ENCODE peak calls at places on chromosomes 3 and 15, in eight cellular contexts. Q, A, E, T, O, Y, K and F are unnamed samples.

GRCh38 chr3:45084361-45084760 is 58.3 kb downstream of the CLEC3B start:
- DNase-seq in Q (no peak), A (no peak), E (no peak), T (no peak), O (no peak), Y (no peak), K (no peak), F (no peak)

GRCh38 chr3:156751461-156752025 is 74.6 kb upstream of the LEKR1 start:
- DNase-seq in Q (peak), A (peak), E (peak), T (no peak), O (no peak), Y (peak), K (no peak), F (peak)

GRCh38 chr15:100252779-100253417 is 88.9 kb downstream of the ADAMTS17 start:
- DNase-seq in Q (no peak), A (no peak), E (no peak), T (no peak), O (no peak), Y (no peak), K (peak), F (no peak)

GRCh38 chr15:73800662-73801345 is 47.7 kb upstream of the INSYN1 start:
- DNase-seq in Q (peak), A (peak), E (no peak), T (peak), O (no peak), Y (peak), K (peak), F (peak)

GRCh38 chr3:6779140-6779539 is 81.8 kb upstream of the GRM7 start:
- DNase-seq in Q (no peak), A (no peak), E (no peak), T (no peak), O (peak), Y (no peak), K (no peak), F (no peak)

GRCh38 chr3:183826448-183826847 is 1.1 kb upstream of the MAP6D1 start:
- DNase-seq in Q (no peak), A (no peak), E (no peak), T (peak), O (no peak), Y (no peak), K (peak), F (no peak)

GRCh38 chr3:188303286-188303799 is 149.4 kb downstream of the LPP start:
- DNase-seq in Q (no peak), A (no peak), E (no peak), T (no peak), O (no peak), Y (no peak), K (no peak), F (no peak)

GRCh38 chr15:67547836-67548531 is 5.5 kb downstream of the MAP2K5 start:
- DNase-seq in Q (no peak), A (peak), E (no peak), T (no peak), O (no peak), Y (peak), K (no peak), F (no peak)

GRCh38 chr3:47444103-47444502 is 31.6 kb downstream of the SCAP start:
- DNase-seq in Q (no peak), A (peak), E (no peak), T (no peak), O (no peak), Y (peak), K (no peak), F (no peak)

GRCh38 chr15:83285979-83286553 is 1.6 kb upstream of the BNC1 start:
- DNase-seq in Q (peak), A (peak), E (no peak), T (no peak), O (no peak), Y (peak), K (no peak), F (peak)

GRCh38 chr15:25616471-25616870 is 177.6 kb upstream of the UBE3A start:
- DNase-seq in Q (no peak), A (no peak), E (no peak), T (no peak), O (no peak), Y (no peak), K (no peak), F (no peak)

GRCh38 chr15:84681822-84682221 is 23.8 kb upstream of the NMB start:
- DNase-seq in Q (no peak), A (no peak), E (no peak), T (no peak), O (no peak), Y (peak), K (no peak), F (peak)

GRCh38 chr15:73881539-73882320 is 8.4 kb downstream of the TBC1D21 start:
- DNase-seq in Q (no peak), A (no peak), E (no peak), T (no peak), O (no peak), Y (no peak), K (no peak), F (no peak)

GRCh38 chr3:37862712-37863551 is 1.3 kb downstream of the CTDSPL start:
- DNase-seq in Q (no peak), A (peak), E (no peak), T (no peak), O (no peak), Y (peak), K (no peak), F (no peak)

GRCh38 chr3:187262360-187262759 is 29.2 kb downstream of the MASP1 start:
- DNase-seq in Q (no peak), A (no peak), E (no peak), T (no peak), O (no peak), Y (no peak), K (no peak), F (no peak)

GRCh38 chr3:187263270-187263669 is 28.3 kb downstream of the MASP1 start:
- DNase-seq in Q (no peak), A (peak), E (no peak), T (no peak), O (no peak), Y (peak), K (no peak), F (no peak)

GRCh38 chr3:187264946-187265345 is 26.6 kb downstream of the MASP1 start:
- DNase-seq in Q (no peak), A (peak), E (no peak), T (no peak), O (no peak), Y (peak), K (no peak), F (no peak)

GRCh38 chr3:187265461-187265955 is 26.0 kb downstream of the MASP1 start:
- DNase-seq in Q (no peak), A (no peak), E (no peak), T (no peak), O (no peak), Y (no peak), K (no peak), F (no peak)

DNA sequence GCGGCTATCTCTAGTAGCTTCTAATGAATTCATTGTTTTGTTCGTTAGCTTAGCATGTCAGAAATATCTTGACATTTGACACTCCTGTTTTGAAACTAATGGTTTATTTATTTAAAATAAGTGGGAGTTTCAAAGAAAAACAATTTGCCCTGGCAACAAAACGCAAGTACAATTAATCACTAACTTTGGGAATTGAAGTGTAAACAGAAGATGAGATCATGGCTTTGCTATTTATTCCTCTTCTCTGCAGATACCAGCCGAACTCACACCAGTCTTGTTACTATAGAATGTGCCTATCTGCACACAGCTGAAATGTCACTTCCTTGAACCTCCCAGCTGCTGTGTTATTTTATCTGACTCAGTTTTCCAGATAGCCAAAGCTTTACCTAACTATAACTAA is 27.5 kb downstream of the MASP1 start:
- DNase-seq in Q (peak), A (peak), E (no peak), T (no peak), O (no peak), Y (peak), K (no peak), F (no peak)
- H3K4me3 ChIP-seq in Q (no peak), A (no peak), E (no peak), T (no peak), O (no peak), Y (no peak), K (no peak), F (no peak)

DNA sequence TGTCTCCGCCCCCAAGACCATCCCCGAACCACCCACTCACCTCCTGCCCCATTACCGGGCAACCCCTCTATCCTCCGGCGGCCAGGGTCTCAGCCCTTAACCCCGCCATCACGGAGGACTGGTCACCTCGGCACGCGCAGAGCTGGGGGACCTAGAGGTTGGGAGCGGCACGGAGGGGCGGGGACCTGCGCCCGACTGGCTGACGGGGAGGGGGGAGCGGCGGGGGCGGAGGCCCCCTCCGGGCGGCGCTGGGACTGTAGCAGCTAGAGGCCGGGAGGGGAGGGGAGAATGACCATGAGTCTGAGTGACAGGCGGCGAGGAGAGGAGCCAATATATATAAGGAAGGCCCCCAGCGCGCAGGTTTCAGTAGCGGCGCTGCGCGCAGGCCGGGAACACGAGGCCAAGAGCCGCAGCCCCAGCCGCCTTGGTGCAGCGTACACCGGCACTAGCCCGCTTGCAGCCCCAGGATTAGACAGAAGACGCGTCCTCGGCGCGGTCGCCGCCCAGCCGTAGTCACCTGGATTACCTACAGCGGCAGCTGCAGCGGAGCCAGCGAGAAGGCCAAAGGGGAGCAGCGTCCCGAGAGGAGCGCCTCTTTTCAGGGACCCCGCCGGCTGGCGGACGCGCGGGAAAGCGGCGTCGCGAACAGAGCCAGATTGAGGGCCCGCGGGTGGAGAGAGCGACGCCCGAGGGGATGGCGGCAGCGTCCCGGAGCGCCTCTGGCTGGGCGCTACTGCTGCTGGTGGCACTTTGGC is at the start of gene DLL4:
- DNase-seq in Q (peak), A (peak), E (peak), T (no peak), O (no peak), Y (peak), K (peak), F (no peak)
- H3K4me3 ChIP-seq in Q (peak), A (peak), E (peak), T (peak), O (peak), Y (peak), K (peak), F (peak)

DNA sequence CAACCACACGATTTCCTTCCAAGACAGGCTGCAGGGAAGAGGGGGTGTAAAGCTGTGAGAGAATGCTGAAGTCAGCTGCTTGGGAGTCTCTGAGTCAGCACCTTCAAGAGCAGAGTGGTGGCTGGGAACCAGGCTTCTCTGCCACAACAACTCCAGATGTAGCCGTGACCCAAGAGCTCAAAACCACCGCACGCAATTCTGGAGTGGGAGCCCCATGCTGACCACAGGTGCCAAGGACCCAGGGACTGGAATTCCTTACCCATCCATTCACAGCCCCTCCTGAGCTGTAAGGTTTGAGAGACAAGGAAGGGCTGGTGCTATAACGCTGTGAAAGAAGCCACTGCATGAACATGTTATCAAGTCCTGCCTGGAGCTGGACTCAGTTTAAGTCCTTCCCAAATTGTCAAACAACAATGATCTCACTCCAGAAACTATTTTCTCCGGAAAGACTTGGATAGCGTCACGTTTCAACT is 61.4 kb downstream of the UMPS start:
- DNase-seq in Q (peak), A (peak), E (no peak), T (no peak), O (no peak), Y (peak), K (peak), F (peak)
- H3K4me3 ChIP-seq in Q (no peak), A (peak), E (no peak), T (no peak), O (no peak), Y (no peak), K (no peak), F (no peak)

DNA sequence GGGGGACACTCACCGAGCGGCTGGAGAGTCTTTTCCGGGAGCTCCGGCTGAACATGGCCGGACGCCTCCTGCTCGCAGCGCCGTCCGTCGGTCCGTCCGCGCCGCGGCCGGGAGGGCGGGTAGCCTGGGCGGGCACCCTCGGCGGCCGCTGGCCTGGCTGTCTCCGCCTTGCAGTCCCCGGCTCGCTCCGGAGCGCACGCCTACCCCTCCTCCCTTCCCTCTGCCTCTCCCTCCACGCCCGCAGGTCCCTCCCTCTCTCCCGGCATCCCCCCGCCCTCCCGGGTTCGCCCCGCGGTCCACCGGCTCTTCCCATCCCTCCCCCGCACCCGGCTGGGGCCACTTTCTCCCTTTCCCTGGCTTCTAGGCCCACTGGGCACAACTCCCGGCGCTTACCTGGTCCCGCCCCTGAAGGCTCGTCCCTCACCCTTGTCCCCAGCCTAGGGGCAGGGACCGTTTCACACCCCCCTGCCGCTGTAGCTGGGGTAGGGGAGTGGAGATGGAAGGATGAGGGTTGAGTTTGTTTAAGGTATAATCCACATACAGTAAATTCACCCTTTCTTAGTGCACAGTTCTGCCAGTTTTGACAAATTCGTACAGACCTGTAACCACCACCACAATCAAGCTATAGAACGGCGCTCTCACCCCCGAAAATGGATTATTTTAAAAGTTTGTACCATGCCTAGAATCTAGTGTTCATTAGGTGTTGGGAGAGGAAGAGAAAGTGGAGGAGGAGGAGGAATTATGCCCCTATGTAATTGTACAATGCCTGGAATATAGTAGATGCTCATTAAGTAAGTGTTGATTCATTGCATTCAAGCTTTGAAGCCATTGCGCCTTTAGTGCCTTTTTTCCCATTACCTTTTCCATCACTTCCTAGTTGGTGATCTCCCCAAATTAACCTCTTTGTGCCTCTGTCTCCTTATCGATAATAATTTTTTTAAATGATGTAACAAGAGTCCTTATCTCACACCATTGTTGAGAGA is 220.3 kb upstream of the PRICKLE2 start:
- DNase-seq in Q (no peak), A (peak), E (peak), T (no peak), O (no peak), Y (no peak), K (peak), F (no peak)
- H3K4me3 ChIP-seq in Q (peak), A (peak), E (peak), T (peak), O (no peak), Y (no peak), K (no peak), F (peak)